ENCODE peak calls at places on chromosomes 3 and 15, in ten cellular contexts. Y is SW480; H is G401; R is ovary; W is ELR; F is CD8-positive, alpha-beta memory T cell; M is hippocampal formation; J is GM13977; E is activated CD4-positive, alpha-beta memory T cell treated with anti-CD3 and anti-CD28 coated beads, Interleukin-2, amount 10 ng/mL, durations not matched to agents 7 days and 5 days; P is left ventricle myocardium superior. A is an unnamed sample.

GRCh38 chr3:196694202-196694638 is 17.8 kb downstream of the CEP19 start:
- DNase-seq in Y (no peak), H (no peak), R (no peak), W (peak), F (no peak), M (no peak), J (peak), E (peak), P (no peak), A (no peak)

GRCh38 chr3:32837366-32837765 is 19.6 kb downstream of the TRIM71 start:
- DNase-seq in Y (no peak), H (no peak), R (no peak), W (no peak), F (no peak), M (no peak), J (no peak), E (no peak), P (no peak), A (no peak)

GRCh38 chr15:67137951-67138935 is 72.8 kb downstream of the SMAD3 start:
- DNase-seq in Y (no peak), H (no peak), R (no peak), W (no peak), F (no peak), M (no peak), J (no peak), E (no peak), P (no peak), A (no peak)

GRCh38 chr3:129975332-129976090 is 991 bp downstream of the TRH start:
- DNase-seq in Y (no peak), H (no peak), R (no peak), W (no peak), F (no peak), M (no peak), J (peak), E (peak), P (peak), A (no peak)

GRCh38 chr3:152400912-152401311 is 132.2 kb downstream of the MBNL1 start:
- DNase-seq in Y (no peak), H (no peak), R (no peak), W (peak), F (no peak), M (no peak), J (no peak), E (no peak), P (no peak), A (no peak)

GRCh38 chr3:123289336-123290106 is 87.8 kb downstream of the SEC22A start:
- DNase-seq in Y (no peak), H (no peak), R (no peak), W (no peak), F (no peak), M (no peak), J (no peak), E (peak), P (no peak), A (no peak)

GRCh38 chr15:101306341-101307047 is 11.4 kb upstream of the SNRPA1 start:
- DNase-seq in Y (no peak), H (no peak), R (no peak), W (no peak), F (no peak), M (no peak), J (no peak), E (no peak), P (no peak), A (no peak)

GRCh38 chr15:48144889-48145288 is 24.1 kb downstream of the SLC24A5 start:
- DNase-seq in Y (no peak), H (no peak), R (no peak), W (peak), F (no peak), M (no peak), J (peak), E (no peak), P (no peak), A (no peak)

GRCh38 chr3:24264748-24265158 is 229.9 kb downstream of the THRB start:
- DNase-seq in Y (peak), H (no peak), R (no peak), W (peak), F (no peak), M (no peak), J (peak), E (no peak), P (no peak), A (peak)

GRCh38 chr15:91445701-91446100 is 345.6 kb downstream of the SV2B start:
- DNase-seq in Y (no peak), H (no peak), R (no peak), W (no peak), F (no peak), M (no peak), J (no peak), E (no peak), P (no peak), A (no peak)

GRCh38 chr15:67558502-67558901 is 16.0 kb downstream of the MAP2K5 start:
- DNase-seq in Y (no peak), H (no peak), R (no peak), W (no peak), F (no peak), M (no peak), J (no peak), E (no peak), P (no peak), A (no peak)